ENCODE peak calls at places on chromosomes 4 and X, in six cellular contexts. I is gastrocnemius medialis; X is HL-60; J is upper lobe of left lung; T is CD4-positive, alpha-beta T cell; L is H9. B is an unnamed sample.

GRCh38 chrX:48107717-48108116 is 22.7 kb upstream of the SPACA5B start:
- DNase-seq in I (no peak), X (no peak), J (no peak), T (no peak), L (no peak), B (no peak)

GRCh38 chr4:101651778-101652177 is 138.8 kb upstream of the BANK1 start:
- DNase-seq in I (peak; percentile 14), X (no peak), J (no peak), T (no peak), L (no peak), B (no peak)

GRCh38 chrX:5708209-5708608 is 520.5 kb downstream of the NLGN4X start:
- DNase-seq in I (no peak), X (no peak), J (no peak), T (no peak), L (no peak), B (no peak)

GRCh38 chr4:76022031-76022430 is 1.3 kb downstream of the CXCL10 start:
- DNase-seq in I (no peak), X (no peak), J (no peak), T (no peak), L (no peak), B (no peak)

GRCh38 chr4:154366956-154367355 is 124.6 kb downstream of the DCHS2 start:
- DNase-seq in I (no peak), X (no peak), J (no peak), T (no peak), L (peak; percentile 41), B (no peak)

GRCh38 chr4:31104033-31104432 is 383.9 kb downstream of the PCDH7 start:
- DNase-seq in I (no peak), X (no peak), J (no peak), T (no peak), L (no peak), B (no peak)

GRCh38 chr4:128601992-128602695 is 207.4 kb upstream of the JADE1 start:
- DNase-seq in I (no peak), X (no peak), J (no peak), T (no peak), L (no peak), B (no peak)

GRCh38 chr4:476501-476900 is 22.5 kb downstream of the ZNF721 start:
- DNase-seq in I (no peak), X (no peak), J (no peak), T (no peak), L (no peak), B (no peak)

GRCh38 chr4:110926841-110927400 is 304.0 kb upstream of the PITX2 start:
- DNase-seq in I (no peak), X (no peak), J (no peak), T (no peak), L (no peak), B (no peak)

GRCh38 chr4:141102367-141102766 is 30.9 kb downstream of the RNF150 start:
- DNase-seq in I (no peak), X (no peak), J (no peak), T (no peak), L (no peak), B (no peak)

GRCh38 chr4:88985088-88985779 is 71.8 kb downstream of the FAM13A start:
- DNase-seq in I (no peak), X (no peak), J (no peak), T (no peak), L (no peak), B (no peak)

GRCh38 chrX:150375243-150375642 is 12.1 kb downstream of the MAMLD1 start:
- DNase-seq in I (no peak), X (no peak), J (no peak), T (no peak), L (no peak), B (no peak)

GRCh38 chrX:150370589-150371312 is 7.6 kb downstream of the MAMLD1 start:
- DNase-seq in I (no peak), X (no peak), J (no peak), T (no peak), L (no peak), B (no peak)

GRCh38 chrX:150372280-150372679 is 9.2 kb downstream of the MAMLD1 start:
- DNase-seq in I (no peak), X (no peak), J (no peak), T (no peak), L (no peak), B (no peak)

GRCh38 chrX:150372756-150373155 is 9.6 kb downstream of the MAMLD1 start:
- DNase-seq in I (no peak), X (no peak), J (no peak), T (no peak), L (no peak), B (no peak)

DNA sequence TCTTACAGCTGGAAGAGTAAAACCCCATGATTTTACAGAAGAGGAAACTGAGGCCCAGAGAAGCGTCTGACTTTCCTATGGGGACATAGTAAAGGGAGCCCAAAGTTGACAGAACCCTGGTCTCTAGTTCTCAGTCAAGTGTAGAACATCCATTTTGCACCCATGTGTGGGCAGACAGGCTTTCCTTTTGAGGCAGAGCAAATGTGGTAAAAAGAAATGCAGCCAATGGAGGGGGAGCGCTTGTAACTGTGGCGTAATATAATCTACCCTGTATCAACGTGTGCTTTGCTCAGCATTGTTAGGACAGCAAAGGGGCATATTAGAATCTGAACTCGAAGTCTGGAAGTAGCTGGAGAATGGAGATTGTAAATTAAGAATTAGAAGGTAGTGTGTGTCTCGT is 8.8 kb downstream of the MAMLD1 start:
- DNase-seq in I (no peak), X (no peak), J (no peak), T (no peak), L (no peak), B (no peak)
- H3K27ac ChIP-seq in I (peak overlapping the region; percentile 62), X (no peak overlapping the region), J (no peak overlapping the region), T (no peak overlapping the region), L (no peak overlapping the region), B (no peak overlapping the region)

DNA sequence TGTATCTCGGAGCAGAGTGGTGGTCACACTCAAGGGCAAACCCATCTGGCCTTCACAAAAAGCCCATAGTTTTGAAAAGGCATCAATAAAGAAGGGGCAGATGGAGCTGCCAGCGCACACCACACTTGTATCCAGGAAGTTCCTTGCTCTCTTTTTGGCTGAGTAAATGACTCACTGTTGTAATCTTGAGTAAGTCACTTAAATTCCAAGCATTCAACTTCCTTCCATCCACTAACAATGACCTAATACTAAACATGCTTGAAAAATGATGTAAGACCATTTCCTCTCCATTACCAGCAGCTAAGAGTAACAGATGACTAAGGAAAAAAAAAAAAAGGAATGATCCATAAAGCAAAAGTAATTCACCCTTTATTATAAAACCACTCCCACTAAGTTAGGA is 32.4 kb upstream of the MYOZ2 start:
- DNase-seq in I (no peak), X (peak; percentile 72), J (peak; percentile 54), T (no peak), L (no peak), B (peak; percentile 87)
- H3K27ac ChIP-seq in I (peak overlapping the region; percentile 68), X (no peak overlapping the region), J (peak overlapping the region; percentile 40), T (no peak overlapping the region), L (no peak overlapping the region), B (peak overlapping the region; percentile 81)

GRCh38 chrX:87518504-87518903 is 902 bp downstream of the KLHL4 start:
- DNase-seq in I (no peak), X (no peak), J (no peak), T (no peak), L (no peak), B (no peak)
- H3K27ac ChIP-seq in I (no peak overlapping the region), X (no peak overlapping the region), J (no peak overlapping the region), T (no peak overlapping the region), L (no peak overlapping the region), B (no peak overlapping the region)

GRCh38 chr4:13910556-13910955 is 283.0 kb upstream of the BOD1L1 start:
- DNase-seq in I (no peak), X (no peak), J (no peak), T (no peak), L (no peak), B (no peak)

GRCh38 chr4:13912436-13912835 is 284.9 kb upstream of the BOD1L1 start:
- DNase-seq in I (no peak), X (no peak), J (no peak), T (no peak), L (no peak), B (no peak)

GRCh38 chr4:13911256-13911655 is 283.7 kb upstream of the BOD1L1 start:
- DNase-seq in I (no peak), X (no peak), J (no peak), T (no peak), L (no peak), B (no peak)

GRCh38 chr4:13917010-13917409 is 289.5 kb upstream of the BOD1L1 start:
- DNase-seq in I (no peak), X (no peak), J (no peak), T (no peak), L (no peak), B (no peak)

DNA sequence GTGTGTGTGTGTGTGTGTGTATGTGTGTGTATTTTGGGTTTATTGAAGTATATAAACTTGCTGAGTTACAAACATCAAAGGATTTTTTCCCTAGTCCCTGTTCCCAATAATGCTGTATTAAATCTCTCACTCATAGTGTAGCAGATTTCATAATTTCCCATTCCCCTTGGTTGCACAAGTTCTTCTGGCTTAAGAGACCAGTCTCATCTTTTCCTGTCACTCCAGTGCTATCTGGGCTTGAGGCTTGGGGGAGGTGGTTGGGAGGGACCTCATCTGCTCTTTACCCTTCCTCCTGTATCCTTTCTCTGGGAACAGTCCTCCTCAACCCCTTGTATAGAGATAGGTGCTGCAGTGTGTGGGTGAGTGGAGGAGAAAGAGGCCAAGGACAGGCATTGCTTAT is 285.4 kb upstream of the BOD1L1 start:
- DNase-seq in I (no peak), X (no peak), J (no peak), T (no peak), L (no peak), B (no peak)
- H3K27ac ChIP-seq in I (no peak overlapping the region), X (no peak overlapping the region), J (no peak overlapping the region), T (no peak overlapping the region), L (no peak overlapping the region), B (no peak overlapping the region)

GRCh38 chrX:53440631-53441517 is 6.7 kb upstream of the HSD17B10 start:
- DNase-seq in I (peak; percentile 49), X (peak; percentile 78), J (peak; percentile 83), T (no peak), L (peak; percentile 36), B (peak; percentile 33)
- H3K27ac ChIP-seq in I (peak overlapping the region; percentile 88), X (peak overlapping the region; percentile 88), J (peak overlapping the region; percentile 65), T (no peak overlapping the region), L (no peak overlapping the region), B (peak overlapping the region; percentile 50)